ENCODE peak calls at places on chromosome 9, in four cellular contexts. H, E, F and W are unnamed samples.
A peak's percentile ranks its signal among the peaks of the same experiment; 100 is the strongest.

GRCh38 chr9:113479150-113479761 is 15.7 kb downstream of the RGS3 start:
- DNase-seq in H (no peak), E (no peak), F (no peak), W (no peak)

GRCh38 chr9:131289301-131290038 is at the start of gene PLPP7:
- DNase-seq in H (peak; percentile 53), E (no peak), F (peak; percentile 95), W (peak; percentile 58)

GRCh38 chr9:115849679-115850412 is 303.7 kb upstream of the PAPPA start:
- DNase-seq in H (no peak), E (no peak), F (no peak), W (no peak)

GRCh38 chr9:90511711-90512110 is 130.9 kb downstream of the DIRAS2 start:
- DNase-seq in H (no peak), E (no peak), F (no peak), W (no peak)

GRCh38 chr9:98191615-98192502 is 578 bp downstream of the CORO2A start:
- DNase-seq in H (no peak), E (no peak), F (peak; percentile 77), W (peak; percentile 31)

GRCh38 chr9:72635197-72635596 is 113.8 kb downstream of the TMC1 start:
- DNase-seq in H (no peak), E (no peak), F (no peak), W (no peak)

GRCh38 chr9:134374301-134375010 is 48.2 kb downstream of the RXRA start:
- DNase-seq in H (no peak), E (no peak), F (peak; percentile 76), W (no peak)

GRCh38 chr9:2228132-2228531 is 213.0 kb downstream of the SMARCA2 start:
- DNase-seq in H (no peak), E (peak; percentile 44), F (peak; percentile 45), W (no peak)

GRCh38 chr9:95854386-95855015 is 21.0 kb upstream of the ERCC6L2 start:
- DNase-seq in H (no peak), E (no peak), F (no peak), W (no peak)

GRCh38 chr9:126754436-126755324 is 50.2 kb upstream of the ZBTB43 start:
- DNase-seq in H (no peak), E (no peak), F (no peak), W (no peak)

GRCh38 chr9:125851971-125852370 is 104.8 kb downstream of the PBX3 start:
- DNase-seq in H (no peak), E (no peak), F (no peak), W (no peak)

GRCh38 chr9:107548298-107549142 is 59.0 kb upstream of the KLF4 start:
- DNase-seq in H (peak; percentile 29), E (no peak), F (no peak), W (no peak)

GRCh38 chr9:109482391-109482916 is 15.7 kb downstream of the PTPN3 start:
- DNase-seq in H (no peak), E (no peak), F (no peak), W (no peak)

GRCh38 chr9:133943781-133944745 is 48.1 kb downstream of the VAV2 start:
- DNase-seq in H (no peak), E (no peak), F (peak; percentile 92), W (no peak)

GRCh38 chr9:94553029-94553938 is 1.6 kb upstream of the PCAT7 start:
- DNase-seq in H (peak; percentile 80), E (no peak), F (no peak), W (no peak)

GRCh38 chr9:76373777-76374474 is 20.3 kb downstream of the RFK start:
- DNase-seq in H (no peak), E (no peak), F (no peak), W (no peak)

GRCh38 chr9:121963542-121963995 is 129.5 kb downstream of the TTLL11 start:
- DNase-seq in H (no peak), E (no peak), F (no peak), W (no peak)

DNA sequence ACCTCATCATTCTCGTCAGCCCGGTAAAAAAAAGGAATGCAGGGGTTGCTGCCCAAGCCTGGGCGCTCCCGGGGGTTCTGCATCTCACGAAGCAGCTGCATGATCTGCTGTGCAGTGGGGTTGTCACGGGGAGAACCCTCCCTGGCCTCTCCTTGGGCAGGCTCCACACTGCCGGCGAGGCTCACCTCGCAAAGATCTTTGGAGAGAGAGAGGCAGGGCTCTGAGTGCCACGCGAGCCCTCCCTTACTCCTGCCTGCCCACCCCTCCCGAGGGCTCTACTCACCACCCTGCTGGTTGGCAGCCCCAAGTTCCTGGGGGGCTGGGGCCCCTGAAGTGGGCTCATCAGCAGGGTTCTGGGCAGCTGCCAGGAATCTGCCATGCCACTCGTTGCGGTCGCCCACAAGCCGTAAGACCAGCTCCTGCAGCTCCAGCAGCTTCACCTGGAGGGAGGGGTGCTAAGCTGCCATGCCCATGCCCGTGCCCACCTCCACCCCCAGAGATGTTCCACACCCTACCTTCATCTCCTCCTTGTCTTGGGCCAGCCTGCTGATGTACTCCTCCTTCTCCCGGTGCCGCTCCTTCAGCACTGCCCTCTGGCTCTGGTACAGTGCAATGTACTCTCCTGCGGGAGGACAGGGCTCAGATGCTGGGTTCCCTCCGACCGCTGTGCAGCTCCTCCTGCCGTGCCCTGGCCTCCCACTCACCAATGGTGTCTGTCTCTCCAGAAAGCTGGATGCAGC is 18.6 kb downstream of the GOLGA2 start:
- DNase-seq in H (no peak), E (no peak), F (no peak), W (no peak)
- TF ChIP-seq TAF1 in H (no peak), E (no peak), F (no peak), W (no peak)

GRCh38 chr9:78296208-78296892 is 575 bp upstream of the PSAT1 start:
- DNase-seq in H (peak; percentile 62), E (no peak), F (peak; percentile 63), W (no peak)
- TF ChIP-seq POLR2AphosphoS5 in H (no peak), E (no peak), F (no peak), W (no peak)

DNA sequence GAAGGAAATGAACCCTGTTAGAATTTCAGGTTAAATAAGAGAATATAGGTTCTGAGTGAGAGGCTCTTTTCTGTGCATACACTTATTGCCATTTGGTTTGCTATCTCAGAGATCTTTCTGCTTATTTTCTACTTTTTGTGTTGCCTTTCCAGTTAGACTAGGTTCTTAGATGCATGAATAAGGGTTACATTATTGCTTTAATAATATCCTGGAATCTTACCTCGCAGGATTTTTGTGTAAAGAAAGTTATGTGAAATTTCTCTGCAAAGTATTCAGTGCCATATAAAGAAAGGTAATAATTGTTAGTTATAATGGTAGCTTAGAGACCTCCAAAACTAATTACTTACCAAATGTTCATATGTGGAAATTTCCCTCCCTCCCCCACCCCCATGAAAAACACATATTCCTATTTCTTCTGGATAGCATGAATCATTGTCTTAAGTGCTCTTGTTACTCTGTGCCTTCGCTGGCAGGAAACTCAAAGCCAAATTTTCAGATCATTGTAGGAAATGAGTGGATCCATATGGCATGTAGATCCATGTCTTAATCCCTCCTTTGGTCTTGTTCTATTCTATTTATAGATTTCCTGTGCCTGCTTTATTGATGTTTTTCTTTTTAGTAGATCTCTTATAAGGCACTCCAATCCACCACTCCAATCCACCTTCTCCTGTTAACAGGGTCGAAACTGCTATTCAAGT is 2.7 kb upstream of the APBA1 start:
- DNase-seq in H (no peak), E (no peak), F (no peak), W (no peak)
- TF ChIP-seq TAF1 in H (no peak), E (no peak), F (no peak), W (no peak)

DNA sequence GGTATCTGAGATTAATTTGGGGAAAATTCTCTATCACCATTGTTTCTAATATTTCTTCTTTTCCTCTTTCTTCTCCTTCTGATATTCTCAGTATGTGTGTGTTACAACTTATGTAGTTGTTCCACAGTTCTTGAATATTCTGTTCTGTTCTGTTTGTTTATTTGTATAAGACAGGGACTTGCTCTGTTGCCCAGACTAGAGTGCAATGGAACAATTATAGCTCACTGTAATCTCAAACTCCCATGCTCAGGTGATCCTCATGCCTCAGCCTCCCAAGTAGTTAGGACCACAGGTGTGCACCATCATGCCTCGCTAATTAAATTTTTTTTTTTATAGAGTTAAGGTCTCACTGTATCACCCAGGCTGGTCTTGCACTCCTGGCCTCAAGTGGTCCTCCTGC is 145.8 kb upstream of the TUT7 start:
- DNase-seq in H (no peak), E (no peak), F (no peak), W (no peak)
- TF ChIP-seq POLR2AphosphoS5 in H (no peak), E (no peak), F (no peak), W (no peak)

GRCh38 chr9:89427621-89428221 is 70.2 kb downstream of the SEMA4D start:
- DNase-seq in H (no peak), E (no peak), F (no peak), W (no peak)
- TF ChIP-seq TAF1 in H (no peak), E (no peak), F (no peak), W (no peak)

GRCh38 chr9:37415011-37415719 is 7.3 kb upstream of the GRHPR start:
- DNase-seq in H (peak; percentile 76), E (peak; percentile 77), F (peak; percentile 87), W (no peak)
- TF ChIP-seq POLR2AphosphoS5 in H (no peak), E (no peak), F (no peak), W (no peak)

GRCh38 chr9:74950456-74950855 is 2.3 kb downstream of the C9orf40 start:
- DNase-seq in H (no peak), E (no peak), F (no peak), W (no peak)

GRCh38 chr9:74951107-74951720 is 1.5 kb downstream of the C9orf40 start:
- DNase-seq in H (no peak), E (no peak), F (no peak), W (no peak)

GRCh38 chr9:74953235-74953741 is 576 bp upstream of the C9orf40 start:
- DNase-seq in H (no peak), E (no peak), F (no peak), W (no peak)

GRCh38 chr9:74952281-74953151 is at the start of gene C9orf40:
- DNase-seq in H (peak; percentile 70), E (peak; percentile 60), F (peak; percentile 92), W (peak; percentile 68)

GRCh38 chr9:74951725-74952151 is 974 bp downstream of the C9orf40 start:
- DNase-seq in H (peak; percentile 15), E (no peak), F (peak; percentile 60), W (no peak)
- TF ChIP-seq TAF1 in H (no peak), E (no peak), F (no peak), W (no peak)

GRCh38 chr9:112332977-112333638 is at the start of gene PTBP3:
- DNase-seq in H (peak; percentile 69), E (no peak), F (peak; percentile 83), W (peak; percentile 46)
- TF ChIP-seq POLR2AphosphoS5 in H (peak; percentile 63), E (peak; percentile 63), F (peak; percentile 58), W (no peak)